ENCODE peak calls at places on chromosomes 1 and 21, in five cellular contexts. U, H, W, C and B are unnamed samples.

GRCh38 chr1:39899611-39900538 is 1.8 kb downstream of the MYCL start:
- DNase-seq in W (no peak), U (no peak), C (no peak), H (no peak), B (no peak)

GRCh38 chr1:21613072-21613867 is 55.9 kb downstream of the RAP1GAP start:
- DNase-seq in U (no peak), W (no peak), C (no peak), H (no peak), B (no peak)

GRCh38 chr1:210582186-210582981 is 253.7 kb downstream of the HHAT start:
- DNase-seq in U (no peak), W (no peak), H (no peak), C (no peak), B (no peak)

GRCh38 chr21:46431448-46431847 is 27.2 kb upstream of the DIP2A start:
- DNase-seq in W (no peak), H (no peak), C (no peak), U (no peak), B (no peak)

GRCh38 chr1:222754386-222755139 is 17.6 kb downstream of the FAM177B start:
- DNase-seq in U (peak; percentile 81), C (no peak), H (no peak), W (peak; percentile 88), B (peak; percentile 89)

GRCh38 chr1:200916681-200917080 is 22.0 kb downstream of the INAVA start:
- DNase-seq in H (no peak), W (no peak), U (no peak), C (no peak), B (no peak)

GRCh38 chr1:167631987-167632680 is 2.1 kb downstream of the RCSD1 start:
- DNase-seq in H (no peak), C (no peak), W (no peak), U (no peak), B (no peak)

GRCh38 chr1:226248091-226248490 is 24.6 kb downstream of the MIXL1 start:
- DNase-seq in U (no peak), H (no peak), W (peak; percentile 38), C (no peak), B (peak; percentile 8)

GRCh38 chr21:33655591-33656221 is 13.4 kb downstream of the ITSN1 start:
- DNase-seq in U (peak; percentile 85), W (no peak), C (no peak), H (no peak), B (peak; percentile 17)

GRCh38 chr21:46413365-46413696 is 45.4 kb upstream of the DIP2A start:
- DNase-seq in W (no peak), U (no peak), C (no peak), H (no peak), B (no peak)

GRCh38 chr1:109804660-109805059 is 40.9 kb upstream of the EPS8L3 start:
- DNase-seq in C (no peak), H (peak; percentile 4), U (no peak), W (no peak), B (no peak)

GRCh38 chr1:151472852-151473731 is 13.8 kb upstream of the POGZ start:
- DNase-seq in C (no peak), U (peak; percentile 19), H (peak; percentile 68), W (peak; percentile 74), B (peak; percentile 40)

GRCh38 chr1:164683235-164683634 is 124.3 kb downstream of the PBX1 start:
- DNase-seq in H (no peak), C (no peak), W (no peak), U (no peak), B (no peak)

GRCh38 chr1:229000187-229000586 is 264.9 kb downstream of the RHOU start:
- DNase-seq in C (no peak), W (no peak), H (no peak), U (no peak), B (no peak)